ENCODE peak calls at places on chromosomes 3 and 15, in six cellular contexts. G, O, Z, J, Y and S are unnamed samples.

GRCh38 chr3:127787966-127788365 is 34.3 kb downstream of the MGLL start:
- DNase-seq in G (no peak), O (no peak), Z (no peak), J (no peak), Y (no peak), S (no peak)

GRCh38 chr15:67307156-67307555 is 52.6 kb downstream of the IQCH start:
- DNase-seq in G (no peak), O (no peak), Z (no peak), J (no peak), Y (no peak), S (no peak)

GRCh38 chr3:58955308-58955707 is 94.5 kb downstream of the CFAP20DC start:
- DNase-seq in G (no peak), O (no peak), Z (no peak), J (no peak), Y (no peak), S (no peak)

GRCh38 chr3:168802761-168803160 is 707.0 kb upstream of the GOLIM4 start:
- DNase-seq in G (no peak), O (no peak), Z (no peak), J (no peak), Y (no peak), S (no peak)

GRCh38 chr15:88487796-88488523 is 20.5 kb downstream of the MRPS11 start:
- DNase-seq in G (no peak), O (no peak), Z (no peak), J (no peak), Y (no peak), S (no peak)

GRCh38 chr15:74320358-74321247 is 46.8 kb downstream of the CYP11A1 start:
- DNase-seq in G (no peak), O (peak; percentile 64), Z (peak; percentile 46), J (no peak), Y (peak; percentile 67), S (no peak)

GRCh38 chr3:76585794-76586392 is 454.0 kb upstream of the ROBO2 start:
- DNase-seq in G (no peak), O (no peak), Z (peak; percentile 18), J (no peak), Y (no peak), S (no peak)

GRCh38 chr3:53162672-53163458 is 1.9 kb downstream of the PRKCD start:
- DNase-seq in G (no peak), O (no peak), Z (peak; percentile 37), J (no peak), Y (no peak), S (no peak)

GRCh38 chr3:171824824-171825221 is 14.5 kb upstream of the PLD1 start:
- DNase-seq in G (no peak), O (no peak), Z (peak; percentile 77), J (no peak), Y (no peak), S (no peak)

GRCh38 chr3:18389108-18389733 is 35.9 kb downstream of the SATB1 start:
- DNase-seq in G (no peak), O (no peak), Z (peak; percentile 35), J (no peak), Y (peak; percentile 26), S (no peak)

GRCh38 chr15:63983071-63983711 is 63.1 kb downstream of the DAPK2 start:
- DNase-seq in G (no peak), O (no peak), Z (no peak), J (no peak), Y (no peak), S (no peak)

GRCh38 chr3:161266731-161267150 is 45.6 kb downstream of the NMD3 start:
- DNase-seq in G (peak; percentile 49), O (no peak), Z (peak; percentile 84), J (no peak), Y (no peak), S (no peak)

GRCh38 chr15:38648116-38648843 is 83.7 kb upstream of the RASGRP1 start:
- DNase-seq in G (no peak), O (no peak), Z (peak; percentile 97), J (no peak), Y (no peak), S (no peak)

GRCh38 chr3:101850327-101851048 is 1.2 kb downstream of the NFKBIZ start:
- DNase-seq in G (no peak), O (no peak), Z (no peak), J (no peak), Y (no peak), S (no peak)

GRCh38 chr3:59180006-59180405 is 130.2 kb upstream of the CFAP20DC start:
- DNase-seq in G (no peak), O (no peak), Z (no peak), J (no peak), Y (no peak), S (no peak)

GRCh38 chr15:89114974-89115373 is 26.7 kb downstream of the ABHD2 start:
- DNase-seq in G (no peak), O (no peak), Z (peak; percentile 40), J (no peak), Y (no peak), S (no peak)

GRCh38 chr3:58422756-58423324 is 10.8 kb downstream of the PDHB start:
- DNase-seq in G (no peak), O (no peak), Z (peak; percentile 26), J (no peak), Y (no peak), S (no peak)

GRCh38 chr15:40358492-40359353 is 704 bp downstream of the DISP2 start:
- DNase-seq in G (no peak), O (no peak), Z (no peak), J (no peak), Y (no peak), S (no peak)

GRCh38 chr15:40357246-40357645 is 773 bp upstream of the DISP2 start:
- DNase-seq in G (no peak), O (no peak), Z (no peak), J (no peak), Y (no peak), S (no peak)

GRCh38 chr15:40360015-40360414 is 2.0 kb downstream of the DISP2 start:
- DNase-seq in G (no peak), O (no peak), Z (peak; percentile 82), J (no peak), Y (no peak), S (no peak)

GRCh38 chr15:40355976-40356585 is 1.9 kb upstream of the DISP2 start:
- DNase-seq in G (no peak), O (peak; percentile 16), Z (no peak), J (no peak), Y (no peak), S (no peak)

DNA sequence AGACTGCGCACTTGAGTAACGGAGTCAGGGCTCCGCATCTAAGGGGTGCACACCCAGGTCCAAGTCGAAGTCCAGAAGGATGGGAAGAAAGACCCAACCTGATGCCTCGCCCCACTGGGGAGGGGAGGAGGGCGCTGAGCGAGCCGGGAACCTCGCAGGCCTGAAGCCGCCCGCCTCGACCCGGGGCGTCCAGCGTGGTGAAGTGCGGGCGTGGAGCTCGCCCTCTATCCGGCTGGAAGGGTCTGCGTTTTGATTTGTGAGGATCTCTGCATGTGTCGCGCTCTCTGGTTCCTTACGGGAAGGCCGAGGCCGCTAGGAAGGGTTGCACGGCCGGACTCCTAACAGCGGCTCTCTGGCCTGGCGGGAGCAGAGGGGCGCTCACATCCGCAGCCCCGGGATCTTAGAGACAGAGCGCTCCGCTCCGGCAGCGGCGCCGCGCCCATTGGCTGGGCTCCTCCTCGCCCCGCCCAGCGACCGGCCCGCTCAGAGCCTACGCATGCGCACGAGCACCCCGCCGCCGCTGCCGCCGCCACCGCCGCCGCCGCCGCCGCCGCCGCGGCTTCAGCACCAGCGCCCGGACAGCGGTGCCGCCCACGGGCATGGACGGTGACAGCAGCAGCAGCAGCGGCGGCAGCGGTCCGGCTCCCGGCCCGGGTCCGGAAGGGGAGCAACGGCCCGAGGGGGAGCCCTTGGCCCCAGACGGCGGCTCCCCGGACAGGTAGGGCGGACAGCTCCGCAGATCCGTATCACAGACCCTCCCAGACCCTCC is at the start of gene DISP2:
- DNase-seq in G (no peak), O (peak; percentile 91), Z (peak; percentile 80), J (peak; percentile 91), Y (peak; percentile 94), S (no peak)
- TF ChIP-seq CTCF in G (no peak), O (peak; percentile 9), Z (no peak), J (no peak), Y (no peak), S (no peak)

GRCh38 chr3:57078366-57079220 is 18.1 kb downstream of the SPATA12 start:
- DNase-seq in G (no peak), O (peak; percentile 45), Z (peak; percentile 42), J (peak; percentile 60), Y (peak; percentile 43), S (no peak)
- TF ChIP-seq CTCF in G (peak; percentile 13), O (no peak), Z (no peak), J (no peak), Y (no peak), S (peak; percentile 20)

DNA sequence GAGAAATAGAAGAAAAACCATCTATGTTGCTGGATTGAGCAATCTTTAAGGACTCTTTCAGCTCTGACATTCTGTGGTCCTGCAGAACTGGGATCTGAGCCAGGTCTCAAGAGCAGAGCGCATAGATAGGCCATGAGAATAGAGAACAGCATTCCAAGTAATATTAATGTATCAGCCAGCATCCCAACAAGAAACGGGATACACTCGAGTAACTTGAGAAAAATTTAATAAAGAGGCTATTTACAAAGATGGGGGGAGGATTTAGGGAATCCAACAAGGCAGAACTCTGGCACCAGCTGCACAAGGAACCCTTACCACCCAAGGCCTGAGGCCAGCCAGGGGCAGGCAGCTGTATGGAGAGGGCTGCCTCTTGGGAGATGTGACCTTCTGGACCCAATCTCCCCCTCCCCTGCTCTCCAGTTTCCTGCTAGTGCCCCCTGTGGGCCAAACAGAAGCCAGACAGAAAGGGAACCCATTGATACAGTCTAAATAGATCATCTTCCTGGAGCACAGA is 8.2 kb downstream of the TMOD2 start:
- DNase-seq in G (peak; percentile 88), O (peak; percentile 79), Z (peak; percentile 48), J (peak; percentile 62), Y (no peak), S (peak; percentile 93)
- TF ChIP-seq CTCF in G (peak; percentile 19), O (peak; percentile 18), Z (no peak), J (no peak), Y (no peak), S (peak; percentile 36)

GRCh38 chr15:100571592-100572167 is 30.3 kb downstream of the LINS1 start:
- DNase-seq in G (no peak), O (no peak), Z (no peak), J (no peak), Y (no peak), S (no peak)

GRCh38 chr15:100570282-100570681 is 31.7 kb downstream of the LINS1 start:
- DNase-seq in G (no peak), O (no peak), Z (no peak), J (no peak), Y (no peak), S (no peak)

GRCh38 chr15:100570735-100571363 is 31.1 kb downstream of the LINS1 start:
- DNase-seq in G (no peak), O (no peak), Z (no peak), J (no peak), Y (no peak), S (no peak)

GRCh38 chr15:100573526-100573925 is 28.5 kb downstream of the LINS1 start:
- DNase-seq in G (no peak), O (no peak), Z (no peak), J (no peak), Y (no peak), S (no peak)

DNA sequence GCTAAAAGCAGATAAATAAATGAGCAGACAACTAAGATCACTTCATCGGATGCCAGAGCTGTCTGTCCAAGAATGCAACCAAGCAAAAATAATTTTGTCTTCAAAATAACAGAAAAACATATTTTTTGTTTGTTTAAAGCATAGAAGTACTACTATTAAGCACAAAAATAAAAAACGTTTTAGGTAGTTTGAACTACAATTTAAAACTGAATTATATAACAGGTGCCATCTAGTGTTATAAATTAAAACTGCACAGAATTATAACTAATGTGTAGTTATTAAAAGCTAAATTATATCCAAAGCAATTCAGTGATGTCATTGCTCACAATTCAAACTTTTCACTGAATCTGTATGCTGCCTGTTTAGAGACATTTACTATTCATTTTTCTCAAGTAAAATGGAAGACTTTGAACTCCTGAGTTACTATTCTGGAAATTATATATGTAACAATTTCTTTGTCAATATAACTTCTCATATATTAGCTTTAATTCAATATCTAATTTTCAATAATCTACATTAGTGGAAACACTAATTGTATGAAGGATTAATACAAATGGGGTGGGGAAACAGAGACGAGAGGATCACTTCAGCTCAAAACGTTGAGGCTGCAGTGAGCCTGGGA is 29.5 kb downstream of the LINS1 start:
- DNase-seq in G (no peak), O (no peak), Z (peak; percentile 45), J (no peak), Y (no peak), S (no peak)
- TF ChIP-seq CTCF in G (no peak), O (peak; percentile 67), Z (peak; percentile 10), J (peak; percentile 46), Y (peak; percentile 69), S (peak; percentile 27)